ENCODE peak calls at places on chromosomes 6 and 20, in eight cellular contexts. L, A, T, R, V, U, Y and Q are unnamed samples.

GRCh38 chr20:1300083-1300840 is 28.7 kb downstream of the SDCBP2 start:
- DNase-seq in R (no peak), T (no peak), A (no peak), U (no peak), L (no peak), Y (no peak), V (no peak), Q (no peak)

GRCh38 chr20:3082306-3082951 is 2.1 kb downstream of the AVP start:
- DNase-seq in A (peak; percentile 14), Y (no peak), U (no peak), T (no peak), V (no peak), L (no peak), R (no peak), Q (no peak)

GRCh38 chr6:47810885-47811284 is 29.1 kb downstream of the OPN5 start:
- DNase-seq in T (peak; percentile 16), A (no peak), U (no peak), V (no peak), L (no peak), Y (no peak), R (no peak), Q (no peak)

GRCh38 chr6:149500085-149500484 is 15.3 kb upstream of the ZC3H12D start:
- DNase-seq in T (no peak), L (no peak), Y (no peak), U (no peak), A (no peak), R (no peak), V (no peak), Q (no peak)

GRCh38 chr6:134111062-134111677 is 58.7 kb upstream of the SLC2A12 start:
- DNase-seq in R (no peak), Y (no peak), T (peak; percentile 84), L (no peak), V (no peak), A (peak; percentile 15), U (no peak), Q (no peak)

GRCh38 chr20:34834459-34834893 is 9.0 kb upstream of the NCOA6 start:
- DNase-seq in V (no peak), Y (no peak), L (no peak), A (no peak), T (peak; percentile 75), R (no peak), U (no peak), Q (no peak)

GRCh38 chr6:153140299-153140698 is 9.2 kb upstream of the RGS17 start:
- DNase-seq in Y (no peak), V (no peak), A (no peak), R (no peak), T (no peak), U (no peak), L (no peak), Q (no peak)

GRCh38 chr20:17845701-17846475 is 122.7 kb downstream of the SNX5 start:
- DNase-seq in T (no peak), Y (no peak), R (no peak), V (no peak), U (no peak), L (no peak), A (no peak), Q (no peak)

GRCh38 chr6:35824552-35825192 is 19.5 kb downstream of the LHFPL5 start:
- DNase-seq in R (no peak), V (no peak), L (no peak), A (no peak), Y (no peak), U (no peak), T (no peak), Q (no peak)